ENCODE peak calls at places on chromosomes 12 and 14, in four cellular contexts. Q, M, O and C are unnamed samples.

GRCh38 chr12:58425481-58426392 is 484.4 kb downstream of the ATP23 start:
- DNase-seq in M (peak), Q (no peak), O (peak), C (peak)

GRCh38 chr14:59325906-59326305 is 137.4 kb downstream of the DAAM1 start:
- DNase-seq in Q (no peak), O (no peak), M (no peak), C (peak)

GRCh38 chr14:81311128-81311527 is 89.0 kb downstream of the STON2 start:
- DNase-seq in O (no peak), M (no peak), Q (no peak), C (no peak)

GRCh38 chr14:96639550-96639949 is 137.4 kb downstream of the PAPOLA start:
- DNase-seq in Q (no peak), M (no peak), O (no peak), C (no peak)

GRCh38 chr12:9948606-9949286 is 16.6 kb upstream of the CLEC2A start:
- DNase-seq in Q (no peak), O (no peak), M (no peak), C (no peak)

GRCh38 chr12:57124259-57124877 is 3.9 kb upstream of the LRP1 start:
- DNase-seq in M (peak), Q (peak), O (peak), C (peak)

GRCh38 chr12:63319936-63320633 is 169.1 kb upstream of the AVPR1A start:
- DNase-seq in O (no peak), M (no peak), Q (no peak), C (peak)

GRCh38 chr14:74927225-74927624 is 4.2 kb upstream of the RPS6KL1 start:
- DNase-seq in M (no peak), O (no peak), Q (no peak), C (no peak)

GRCh38 chr12:110932048-110932447 is 11.7 kb upstream of the MYL2 start:
- DNase-seq in O (peak), M (no peak), Q (no peak), C (no peak)

GRCh38 chr12:128365831-128366231 is 98.9 kb downstream of the TMEM132C start:
- DNase-seq in O (peak), Q (peak), M (no peak), C (no peak)

GRCh38 chr14:77882098-77882497 is 82.2 kb downstream of the ADCK1 start:
- DNase-seq in M (no peak), O (no peak), Q (no peak), C (no peak)

GRCh38 chr12:113061061-113061694 is 4.6 kb downstream of the DTX1 start:
- DNase-seq in O (no peak), Q (no peak), M (no peak), C (no peak)

GRCh38 chr12:131430158-131430772 is 280.6 kb upstream of the SFSWAP start:
- DNase-seq in M (no peak), O (no peak), Q (peak), C (no peak)

DNA sequence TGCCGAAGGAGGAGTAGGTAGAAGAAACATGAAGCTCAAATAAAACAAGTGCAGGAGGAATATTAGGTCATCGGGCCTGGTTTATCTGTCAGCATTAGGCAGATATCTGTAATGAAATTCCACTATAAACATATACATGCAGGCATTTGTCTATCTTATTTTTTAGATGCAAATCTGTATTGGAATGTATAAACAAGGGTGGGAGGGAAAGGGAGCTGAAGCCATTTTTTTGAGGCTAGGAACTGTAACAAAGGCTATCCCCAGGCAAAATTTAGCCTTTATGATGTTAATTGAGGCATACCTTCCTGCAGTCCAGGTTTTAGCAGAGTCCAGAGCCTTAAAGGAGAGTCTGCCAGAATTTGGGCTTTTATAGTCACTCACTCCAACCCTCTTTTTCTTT is 72.5 kb downstream of the PHLDA1 start:
- DNase-seq in M (no peak), O (peak), Q (no peak), C (no peak)
- H3K4me3 ChIP-seq in M (no peak), O (no peak), Q (no peak), C (no peak)

GRCh38 chr12:108324678-108325358 is 14.3 kb downstream of the CMKLR1 start:
- DNase-seq in M (no peak), O (no peak), Q (no peak), C (no peak)
- TF ChIP-seq CTCF in M (no peak), O (no peak), Q (no peak), C (no peak)

GRCh38 chr14:36647827-36648753 is 13.6 kb upstream of the PAX9 start:
- DNase-seq in O (peak), Q (no peak), M (peak), C (peak)
- H3K4me3 ChIP-seq in O (peak), Q (peak), M (peak), C (peak)

DNA sequence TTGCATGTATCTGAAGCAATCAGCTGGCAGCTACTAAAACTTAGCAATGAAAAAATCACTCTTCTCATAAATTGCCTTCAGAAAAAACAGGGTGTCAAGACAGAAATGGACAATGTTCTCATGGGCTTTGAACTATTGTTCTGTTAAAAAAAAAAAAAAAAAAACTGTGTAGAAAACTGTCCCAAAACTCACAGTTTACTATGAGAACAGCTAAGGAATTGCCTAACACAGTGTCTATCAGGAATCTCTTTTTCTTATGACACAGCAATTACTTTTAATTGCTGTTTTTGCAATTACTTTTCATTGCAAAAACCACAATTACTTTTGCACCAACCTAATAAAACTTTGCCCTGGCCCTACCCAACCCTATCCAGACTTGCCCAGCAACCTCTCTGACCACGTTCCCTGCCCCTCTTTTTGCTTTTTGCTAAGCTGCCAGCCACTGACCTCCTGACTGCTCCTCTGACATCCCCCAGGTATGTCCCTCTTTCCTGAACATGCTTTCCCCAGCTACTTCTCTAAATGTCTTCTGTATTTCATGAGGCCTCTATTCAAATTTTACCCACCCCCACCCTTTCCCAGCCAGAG is 68.0 kb upstream of the SLCO1C1 start:
- DNase-seq in O (no peak), Q (no peak), M (no peak), C (no peak)
- TF ChIP-seq CTCF in O (no peak), Q (no peak), M (no peak), C (no peak)

GRCh38 chr12:53380797-53381738 is 1.1 kb downstream of the SP1 start:
- DNase-seq in M (peak), Q (peak), O (peak), C (peak)

GRCh38 chr12:53379389-53380103 is 430 bp upstream of the SP1 start:
- DNase-seq in O (peak), Q (peak), M (peak), C (peak)

GRCh38 chr12:53380104-53380796 is at the start of gene SP1:
- DNase-seq in M (peak), O (peak), Q (peak), C (peak)

GRCh38 chr12:53381739-53382630 is 2.0 kb downstream of the SP1 start:
- DNase-seq in M (peak), O (peak), Q (peak), C (peak)

GRCh38 chr12:53383258-53383657 is 3.3 kb downstream of the SP1 start:
- DNase-seq in Q (no peak), O (no peak), M (no peak), C (no peak)
- H3K4me3 ChIP-seq in Q (peak), O (peak), M (peak), C (peak)

DNA sequence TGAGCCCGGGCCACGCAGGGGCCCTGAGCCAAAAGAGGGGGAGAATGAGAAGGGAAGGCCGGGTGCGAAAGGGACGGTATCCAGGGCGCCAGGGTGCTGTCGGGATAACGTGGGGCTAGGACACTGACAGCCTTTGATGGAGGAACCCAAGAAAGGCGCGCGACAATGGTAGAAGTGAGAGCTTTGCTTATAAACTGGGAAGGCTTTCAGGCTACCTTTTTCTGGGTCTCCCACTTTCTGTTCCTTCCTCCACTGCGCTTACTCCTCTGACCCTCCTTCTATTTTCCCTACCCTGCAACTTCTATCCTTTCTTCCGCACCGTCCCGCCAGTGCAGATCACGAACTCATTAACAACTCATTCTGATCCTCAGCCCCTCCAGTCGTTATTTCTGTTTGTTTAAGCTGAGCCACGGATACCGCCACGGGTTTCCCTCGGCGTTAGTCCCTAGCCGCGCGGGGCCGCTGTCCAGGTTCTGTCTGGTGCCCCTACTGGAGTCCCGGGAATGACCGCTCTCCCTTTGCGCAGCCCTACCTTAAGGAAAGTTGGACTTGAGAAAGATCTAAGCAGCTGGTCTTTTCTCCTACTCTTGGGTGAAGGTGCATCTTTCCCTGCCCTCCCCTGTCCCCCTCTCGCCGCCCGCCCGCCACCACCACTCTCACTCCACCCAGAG is 3.0 kb downstream of the SSTR1 start:
- DNase-seq in O (peak), Q (no peak), M (peak), C (peak)
- TF ChIP-seq CTCF in O (peak), Q (no peak), M (peak), C (peak)

GRCh38 chr12:39605501-39605900 is 14.1 kb downstream of the ABCD2 start:
- DNase-seq in M (no peak), Q (no peak), O (no peak), C (peak)
- H3K4me3 ChIP-seq in M (no peak), Q (no peak), O (no peak), C (no peak)

DNA sequence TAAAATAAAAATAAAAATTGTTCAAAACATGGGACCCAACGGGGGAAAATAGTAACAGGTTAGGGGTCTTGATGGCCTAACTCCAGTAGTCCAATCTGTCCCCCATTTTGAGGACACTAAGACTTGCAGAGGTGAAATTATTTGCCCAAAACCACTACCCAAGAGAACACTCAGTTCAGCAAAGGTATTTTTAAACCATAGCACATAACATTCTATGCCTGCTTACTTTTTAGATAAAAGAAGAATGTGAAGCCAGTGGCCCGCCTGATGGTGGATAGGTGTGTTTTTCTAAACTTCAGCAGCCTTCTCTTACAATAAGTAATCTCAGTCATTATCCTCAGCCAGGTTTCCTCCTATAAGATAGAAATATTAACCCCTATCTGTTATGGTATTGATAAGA is 45.5 kb downstream of the ZNF641 start:
- DNase-seq in O (no peak), M (no peak), Q (no peak), C (no peak)
- TF ChIP-seq CTCF in O (no peak), M (no peak), Q (no peak), C (no peak)